ENCODE peak calls at places on chromosomes 2 and 18, in six cellular contexts. One of them, this sample, is unnamed.
A peak's percentile ranks its signal among the peaks of the same experiment; 100 is the strongest.

GRCh38 chr2:128589681-128590080 is 271.0 kb upstream of the HS6ST1 start:
- DNase-seq in SJSA1: no peak
- DNase-seq in right cardiac atrium: no peak
- DNase-seq in A549: no peak
- DNase-seq in tibial artery: no peak
- DNase-seq in PC-9: no peak
- DNase-seq in this sample: no peak

GRCh38 chr2:54677476-54678265 is 45.8 kb upstream of the EML6 start:
- DNase-seq in tibial artery: no peak
- DNase-seq in right cardiac atrium: no peak
- DNase-seq in PC-9: no peak
- DNase-seq in SJSA1: no peak
- DNase-seq in A549: no peak
- DNase-seq in this sample: no peak

GRCh38 chr2:25794544-25795276 is 83.6 kb downstream of the ASXL2 start:
- DNase-seq in SJSA1: no peak
- DNase-seq in A549: no peak
- DNase-seq in tibial artery: no peak
- DNase-seq in PC-9: no peak
- DNase-seq in right cardiac atrium: no peak
- DNase-seq in this sample: no peak

GRCh38 chr2:29023188-29023587 is 42.1 kb downstream of the TOGARAM2 start:
- DNase-seq in SJSA1: no peak
- DNase-seq in right cardiac atrium: no peak
- DNase-seq in tibial artery: no peak
- DNase-seq in A549: no peak
- DNase-seq in PC-9: no peak
- DNase-seq in this sample: no peak

GRCh38 chr2:206084468-206084869 is 1.5 kb downstream of the INO80D start:
- DNase-seq in PC-9: peak; percentile 46
- DNase-seq in right cardiac atrium: peak; percentile 63
- DNase-seq in SJSA1: peak; percentile 70
- DNase-seq in A549: peak; percentile 85
- DNase-seq in tibial artery: peak; percentile 83
- DNase-seq in this sample: peak; percentile 56

GRCh38 chr2:189337648-189338047 is 103.6 kb upstream of the WDR75 start:
- DNase-seq in SJSA1: no peak
- DNase-seq in right cardiac atrium: no peak
- DNase-seq in A549: peak; percentile 58
- DNase-seq in PC-9: no peak
- DNase-seq in tibial artery: no peak
- DNase-seq in this sample: no peak

GRCh38 chr2:145066795-145067194 is 546.9 kb upstream of the ZEB2 start:
- DNase-seq in tibial artery: peak; percentile 34
- DNase-seq in SJSA1: no peak
- DNase-seq in A549: no peak
- DNase-seq in right cardiac atrium: peak; percentile 24
- DNase-seq in PC-9: no peak
- DNase-seq in this sample: no peak

GRCh38 chr2:25570161-25570840 is 103.1 kb downstream of the DTNB start:
- DNase-seq in tibial artery: no peak
- DNase-seq in right cardiac atrium: no peak
- DNase-seq in A549: no peak
- DNase-seq in SJSA1: no peak
- DNase-seq in PC-9: no peak
- DNase-seq in this sample: no peak

GRCh38 chr18:49618741-49619392 is 57.0 kb downstream of the LIPG start:
- DNase-seq in tibial artery: no peak
- DNase-seq in A549: no peak
- DNase-seq in SJSA1: no peak
- DNase-seq in PC-9: no peak
- DNase-seq in right cardiac atrium: no peak
- DNase-seq in this sample: no peak

GRCh38 chr2:241571821-241572620 is 13.5 kb downstream of the BOK start:
- DNase-seq in SJSA1: no peak
- DNase-seq in right cardiac atrium: no peak
- DNase-seq in A549: no peak
- DNase-seq in PC-9: no peak
- DNase-seq in tibial artery: no peak
- DNase-seq in this sample: no peak

GRCh38 chr18:4358618-4359017 is 96.5 kb downstream of the DLGAP1 start:
- DNase-seq in tibial artery: no peak
- DNase-seq in SJSA1: no peak
- DNase-seq in A549: no peak
- DNase-seq in PC-9: no peak
- DNase-seq in right cardiac atrium: no peak
- DNase-seq in this sample: no peak

GRCh38 chr2:27721884-27722485 is 49.5 kb upstream of the MRPL33 start:
- DNase-seq in tibial artery: no peak
- DNase-seq in PC-9: no peak
- DNase-seq in A549: no peak
- DNase-seq in right cardiac atrium: no peak
- DNase-seq in SJSA1: no peak
- DNase-seq in this sample: no peak

DNA sequence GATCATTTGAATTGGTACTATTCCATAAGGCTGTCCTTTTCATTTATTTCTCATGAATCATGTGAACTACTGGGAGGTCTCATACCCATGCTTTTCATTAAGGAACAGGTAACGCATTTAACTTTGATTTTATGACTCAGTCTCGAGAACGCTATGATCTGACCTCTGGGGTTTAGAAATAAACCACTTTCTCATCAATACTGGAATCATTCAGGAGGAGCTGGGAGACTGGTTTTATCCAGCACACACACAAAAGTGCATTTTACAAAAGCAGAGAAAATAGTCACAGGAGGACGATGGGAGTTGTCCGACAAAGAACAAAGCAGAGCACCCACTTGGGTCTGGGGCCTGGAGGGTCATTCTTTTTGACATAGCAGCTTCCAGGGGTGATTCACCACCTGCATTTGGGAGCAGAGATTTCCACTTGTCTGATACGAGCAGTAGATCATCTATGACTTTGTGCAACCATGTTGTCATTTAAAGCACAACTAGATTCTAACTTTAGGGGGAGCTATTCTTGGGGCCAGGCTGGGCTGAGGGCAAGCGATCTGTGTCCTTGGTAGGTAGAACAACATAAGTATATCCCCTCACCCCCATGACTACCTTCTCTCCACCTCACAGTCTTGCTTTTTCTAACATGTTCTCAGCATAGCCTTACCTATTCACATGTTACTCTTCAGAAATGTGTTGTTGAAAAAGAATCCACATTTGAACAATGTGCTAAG is 95.9 kb upstream of the SCG2 start:
- DNase-seq in PC-9: no peak
- DNase-seq in SJSA1: no peak
- DNase-seq in right cardiac atrium: no peak
- DNase-seq in A549: peak; percentile 42
- DNase-seq in tibial artery: no peak
- DNase-seq in this sample: no peak
- H3K27ac ChIP-seq in PC-9: peak overlapping the region; percentile 45
- H3K27ac ChIP-seq in SJSA1: peak overlapping the region; percentile 10
- H3K27ac ChIP-seq in right cardiac atrium: no peak overlapping the region
- H3K27ac ChIP-seq in A549: peak overlapping the region; percentile 94
- H3K27ac ChIP-seq in tibial artery: no peak overlapping the region
- H3K27ac ChIP-seq in this sample: no peak overlapping the region

DNA sequence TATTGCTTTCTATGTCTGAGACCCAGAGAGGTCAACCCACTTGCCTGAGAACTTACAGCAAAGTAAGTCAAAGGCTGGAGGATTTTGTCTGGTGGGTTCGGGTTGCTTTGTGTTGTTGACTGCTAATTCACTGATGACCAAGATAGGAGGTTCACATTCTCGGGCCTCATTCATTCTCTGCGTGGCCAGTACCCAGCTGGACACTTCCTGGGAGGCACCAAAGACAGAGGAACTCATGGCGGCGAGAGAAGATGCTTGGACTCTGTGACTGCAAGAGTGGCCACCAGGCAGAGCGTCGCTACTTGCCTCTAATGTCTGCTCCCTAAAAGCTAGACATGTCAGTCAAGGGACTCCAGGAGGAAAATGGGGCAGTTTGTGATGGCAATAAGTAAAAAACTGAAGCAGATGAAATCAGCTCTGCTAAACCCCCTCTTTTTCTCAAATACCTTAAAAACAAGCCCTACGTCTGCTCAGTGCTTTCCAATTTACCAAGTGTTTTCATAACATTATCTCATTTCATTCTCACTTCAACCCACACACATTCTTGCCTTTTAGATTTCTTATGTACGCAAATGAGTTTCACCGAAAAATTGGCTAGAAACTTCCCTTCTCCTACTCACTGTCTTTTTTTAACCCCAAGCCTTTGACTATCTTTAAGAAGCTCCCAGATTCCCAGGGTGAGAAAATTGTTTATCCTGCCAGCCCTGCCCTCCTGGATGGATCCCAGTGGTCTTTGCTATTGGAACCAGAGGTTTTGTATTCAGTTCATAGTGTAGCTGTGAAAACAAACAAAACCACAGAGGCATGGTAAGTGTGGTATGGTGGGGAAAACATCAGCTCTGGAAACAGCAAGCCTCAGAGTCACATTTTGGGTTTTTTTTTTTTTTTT is 4.9 kb upstream of the LBH start:
- DNase-seq in PC-9: no peak
- DNase-seq in SJSA1: peak; percentile 74
- DNase-seq in right cardiac atrium: no peak
- DNase-seq in A549: no peak
- DNase-seq in tibial artery: no peak
- DNase-seq in this sample: no peak
- H3K27ac ChIP-seq in PC-9: no peak overlapping the region
- H3K27ac ChIP-seq in SJSA1: peak overlapping the region; percentile 36
- H3K27ac ChIP-seq in right cardiac atrium: peak overlapping the region; percentile 74
- H3K27ac ChIP-seq in A549: no peak overlapping the region
- H3K27ac ChIP-seq in tibial artery: peak overlapping the region; percentile 78
- H3K27ac ChIP-seq in this sample: no peak overlapping the region

GRCh38 chr18:22173221-22173927 is 4.0 kb downstream of the GATA6 start:
- DNase-seq in A549: no peak
- DNase-seq in tibial artery: no peak
- DNase-seq in SJSA1: no peak
- DNase-seq in PC-9: no peak
- DNase-seq in right cardiac atrium: no peak
- DNase-seq in this sample: no peak

GRCh38 chr18:22171263-22171838 is 2.0 kb downstream of the GATA6 start:
- DNase-seq in SJSA1: no peak
- DNase-seq in tibial artery: peak; percentile 21
- DNase-seq in PC-9: no peak
- DNase-seq in right cardiac atrium: no peak
- DNase-seq in A549: no peak
- DNase-seq in this sample: no peak

GRCh38 chr18:22173928-22174301 is 4.5 kb downstream of the GATA6 start:
- DNase-seq in A549: no peak
- DNase-seq in right cardiac atrium: no peak
- DNase-seq in tibial artery: no peak
- DNase-seq in PC-9: no peak
- DNase-seq in SJSA1: no peak
- DNase-seq in this sample: no peak

GRCh38 chr18:22171839-22172582 is 2.6 kb downstream of the GATA6 start:
- DNase-seq in tibial artery: peak; percentile 27
- DNase-seq in A549: no peak
- DNase-seq in SJSA1: no peak
- DNase-seq in PC-9: no peak
- DNase-seq in right cardiac atrium: peak; percentile 35
- DNase-seq in this sample: no peak

DNA sequence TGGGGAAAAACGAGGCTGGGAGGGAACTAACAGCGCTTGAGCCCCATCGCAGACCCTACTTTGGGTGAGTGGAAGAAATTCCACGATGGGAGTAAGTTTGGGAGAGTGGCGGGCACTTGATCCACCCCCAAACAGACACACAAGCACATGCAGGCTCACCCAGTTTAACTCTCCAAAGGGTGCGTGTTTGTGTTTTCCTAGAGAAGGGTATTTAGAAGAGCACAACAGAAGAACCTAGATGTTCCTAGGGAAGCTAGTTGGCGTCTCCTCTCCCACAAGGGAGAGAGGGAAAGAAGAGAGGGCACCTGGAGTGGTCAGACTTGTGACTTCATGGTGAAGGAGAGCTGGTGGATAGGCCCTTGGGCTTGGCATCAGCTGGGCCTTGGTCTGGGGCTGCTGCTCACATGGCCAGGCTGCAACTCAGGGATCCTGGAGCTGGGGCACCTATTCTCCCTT is 3.2 kb downstream of the GATA6 start:
- DNase-seq in SJSA1: no peak
- DNase-seq in right cardiac atrium: peak; percentile 33
- DNase-seq in A549: no peak
- DNase-seq in PC-9: no peak
- DNase-seq in tibial artery: peak; percentile 40
- DNase-seq in this sample: no peak
- H3K27ac ChIP-seq in SJSA1: no peak overlapping the region
- H3K27ac ChIP-seq in right cardiac atrium: peak overlapping the region; percentile 49
- H3K27ac ChIP-seq in A549: no peak overlapping the region
- H3K27ac ChIP-seq in PC-9: no peak overlapping the region
- H3K27ac ChIP-seq in tibial artery: peak overlapping the region; percentile 97
- H3K27ac ChIP-seq in this sample: no peak overlapping the region

GRCh38 chr2:98802344-98802743 is 71.4 kb upstream of the MGAT4A start:
- DNase-seq in SJSA1: no peak
- DNase-seq in right cardiac atrium: no peak
- DNase-seq in tibial artery: no peak
- DNase-seq in A549: no peak
- DNase-seq in PC-9: no peak
- DNase-seq in this sample: no peak

GRCh38 chr2:98800330-98801064 is 69.6 kb upstream of the MGAT4A start:
- DNase-seq in tibial artery: no peak
- DNase-seq in PC-9: no peak
- DNase-seq in SJSA1: no peak
- DNase-seq in right cardiac atrium: no peak
- DNase-seq in A549: no peak
- DNase-seq in this sample: no peak

GRCh38 chr2:98799375-98800329 is 68.7 kb upstream of the MGAT4A start:
- DNase-seq in A549: no peak
- DNase-seq in PC-9: no peak
- DNase-seq in right cardiac atrium: no peak
- DNase-seq in SJSA1: no peak
- DNase-seq in tibial artery: no peak
- DNase-seq in this sample: no peak

GRCh38 chr2:98801930-98802329 is 71.0 kb upstream of the MGAT4A start:
- DNase-seq in tibial artery: no peak
- DNase-seq in SJSA1: no peak
- DNase-seq in PC-9: no peak
- DNase-seq in right cardiac atrium: no peak
- DNase-seq in A549: no peak
- DNase-seq in this sample: no peak

GRCh38 chr2:98801286-98801685 is 70.4 kb upstream of the MGAT4A start:
- DNase-seq in tibial artery: no peak
- DNase-seq in right cardiac atrium: no peak
- DNase-seq in SJSA1: no peak
- DNase-seq in PC-9: no peak
- DNase-seq in A549: no peak
- DNase-seq in this sample: no peak
- H3K27ac ChIP-seq in tibial artery: no peak overlapping the region
- H3K27ac ChIP-seq in right cardiac atrium: no peak overlapping the region
- H3K27ac ChIP-seq in SJSA1: no peak overlapping the region
- H3K27ac ChIP-seq in PC-9: no peak overlapping the region
- H3K27ac ChIP-seq in A549: no peak overlapping the region
- H3K27ac ChIP-seq in this sample: no peak overlapping the region

This sample was measured in HL-60.